ENCODE peak calls at places on chromosomes 16 and 17, in four cellular contexts. W, X, G and O are unnamed samples.

GRCh38 chr17:42530952-42531454 is 5.0 kb upstream of the NAGLU start:
- DNase-seq in G (no peak), X (no peak), W (no peak), O (no peak)

GRCh38 chr16:50696575-50697420 is 3.4 kb downstream of the NOD2 start:
- DNase-seq in W (peak), G (no peak), X (no peak), O (no peak)

GRCh38 chr17:72381597-72382397 is 261.0 kb downstream of the SOX9 start:
- DNase-seq in W (no peak), X (peak), G (peak), O (peak)

GRCh38 chr17:17387461-17388362 is 84.5 kb downstream of the NT5M start:
- DNase-seq in G (peak), W (no peak), X (peak), O (peak)

GRCh38 chr16:74607967-74608356 is 1.0 kb upstream of the GLG1 start:
- DNase-seq in G (peak), W (peak), X (peak), O (peak)

GRCh38 chr16:16014329-16015224 is 65.2 kb downstream of the ABCC1 start:
- DNase-seq in X (no peak), W (peak), G (no peak), O (no peak)

GRCh38 chr17:7192271-7192937 is 13.2 kb upstream of the ASGR1 start:
- DNase-seq in G (no peak), X (no peak), W (no peak), O (peak)

GRCh38 chr17:46776298-46777005 is 42.0 kb downstream of the WNT3 start:
- DNase-seq in W (no peak), X (no peak), G (no peak), O (no peak)

GRCh38 chr17:50261051-50261915 is 13.0 kb upstream of the TMEM92 start:
- DNase-seq in W (no peak), G (no peak), X (no peak), O (no peak)

GRCh38 chr17:82396601-82397435 is 21.3 kb upstream of the HEXD start:
- DNase-seq in W (peak), G (no peak), X (no peak), O (no peak)

GRCh38 chr17:82031885-82032627 is 578 bp downstream of the RAC3 start:
- DNase-seq in W (no peak), X (peak), G (peak), O (peak)

GRCh38 chr17:81025756-81026155 is 9.2 kb upstream of the BAIAP2 start:
- DNase-seq in W (no peak), G (no peak), X (no peak), O (no peak)

GRCh38 chr16:49158029-49158642 is 123.5 kb downstream of the CBLN1 start:
- DNase-seq in X (peak), G (peak), W (peak), O (peak)

GRCh38 chr16:85235988-85236831 is 123.9 kb upstream of the CIBAR2 start:
- DNase-seq in G (no peak), X (no peak), W (no peak), O (no peak)

GRCh38 chr16:30989469-30990047 is 4.6 kb downstream of the HSD3B7 start:
- DNase-seq in X (no peak), W (no peak), G (no peak), O (no peak)

GRCh38 chr16:27235055-27235937 is 32.0 kb downstream of the KDM8 start:
- DNase-seq in G (no peak), X (peak), W (peak), O (peak)

GRCh38 chr17:37131064-37131463 is 182.3 kb downstream of the AATF start:
- DNase-seq in X (no peak), W (peak), G (no peak), O (no peak)

GRCh38 chr17:2128011-2128410 is 73.1 kb downstream of the HIC1 start:
- DNase-seq in W (no peak), X (no peak), G (no peak), O (no peak)

GRCh38 chr17:64377769-64378282 is 12.8 kb downstream of the PECAM1 start:
- DNase-seq in W (peak), X (no peak), G (no peak), O (no peak)

GRCh38 chr16:14476183-14476582 is 153.9 kb downstream of the PARN start:
- DNase-seq in X (peak), W (no peak), G (no peak), O (no peak)

GRCh38 chr17:39231587-39232551 is 6.1 kb upstream of the STAC2 start:
- DNase-seq in G (peak), X (peak), W (peak), O (peak)

GRCh38 chr17:54269886-54270285 is 447.2 kb downstream of the KIF2B start:
- DNase-seq in G (no peak), W (no peak), X (no peak), O (no peak)

GRCh38 chr16:89880477-89881367 is 7.3 kb downstream of the TCF25 start:
- DNase-seq in X (no peak), G (no peak), W (no peak), O (no peak)

GRCh38 chr16:52561910-52562741 is 15.2 kb upstream of the TOX3 start:
- DNase-seq in W (no peak), X (no peak), G (no peak), O (no peak)

GRCh38 chr17:60577147-60577925 is 22.7 kb upstream of the PPM1D start:
- DNase-seq in G (no peak), X (no peak), W (peak), O (peak)

GRCh38 chr17:61275395-61275794 is 124.2 kb upstream of the TBX2 start:
- DNase-seq in X (no peak), W (no peak), G (no peak), O (no peak)

GRCh38 chr17:6523330-6523729 is 33.0 kb downstream of the PITPNM3 start:
- DNase-seq in W (peak), G (no peak), X (peak), O (peak)

GRCh38 chr17:37490638-37491614 is 1.2 kb downstream of the DUSP14 start:
- DNase-seq in X (peak), G (peak), W (peak), O (peak)

GRCh38 chr17:69460963-69461922 is 46.7 kb downstream of the MAP2K6 start:
- DNase-seq in W (no peak), G (no peak), X (no peak), O (no peak)

GRCh38 chr17:75998327-75998795 is 2.3 kb upstream of the CDK3 start:
- DNase-seq in X (peak), G (no peak), W (no peak), O (no peak)

GRCh38 chr16:69589434-69590269 is 23.9 kb downstream of the NFAT5 start:
- DNase-seq in W (no peak), X (no peak), G (no peak), O (no peak)

GRCh38 chr16:29664133-29664912 is 1.3 kb downstream of the SPN start:
- DNase-seq in W (no peak), X (no peak), G (no peak), O (no peak)

DNA sequence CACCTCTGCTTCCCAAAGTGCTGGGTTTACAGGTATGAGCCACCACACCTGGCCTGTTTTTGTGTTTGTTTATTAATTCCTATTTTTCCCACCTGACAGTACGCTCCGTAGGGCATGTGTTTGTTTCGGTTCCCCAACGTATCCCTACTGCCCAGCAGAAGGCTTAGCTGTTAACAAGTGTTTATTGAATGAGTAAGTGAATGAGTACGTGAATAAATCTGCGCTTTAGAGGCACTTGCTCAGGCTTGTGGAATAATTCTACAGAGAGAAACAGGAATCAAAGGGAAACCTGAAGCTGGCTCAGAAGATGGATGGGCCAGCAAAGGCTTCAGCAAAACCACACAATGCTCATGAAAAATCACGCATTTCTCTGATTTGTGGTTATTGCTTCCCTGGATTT is 647.9 kb downstream of the MAF start:
- DNase-seq in X (no peak), G (no peak), W (no peak), O (no peak)
- H4K5ac ChIP-seq in X (no peak), G (no peak), W (no peak), O (no peak)

DNA sequence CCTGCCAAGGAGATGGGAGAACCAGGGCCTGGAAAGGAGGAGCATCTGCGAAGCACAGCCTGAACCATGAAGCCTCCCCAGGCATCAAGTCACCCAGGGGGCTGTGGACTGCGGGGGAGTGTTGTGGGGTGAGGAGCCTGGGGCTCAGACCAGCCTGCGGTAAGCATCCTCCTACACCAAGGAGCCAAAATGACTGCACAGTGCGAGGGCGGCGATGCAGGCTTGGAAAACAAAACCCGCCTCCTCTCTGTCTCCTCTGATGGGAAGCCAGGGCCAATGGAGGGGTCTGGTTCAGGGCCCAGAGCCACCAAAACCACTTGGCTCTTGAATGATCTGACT is 18.1 kb upstream of the MAF start:
- DNase-seq in W (no peak), X (no peak), G (no peak), O (no peak)
- H2BK5ac ChIP-seq in W (no peak), X (no peak), G (no peak), O (no peak)

GRCh38 chr17:8904686-8905085 is 37.2 kb upstream of the PIK3R6 start:
- DNase-seq in G (no peak), X (no peak), W (no peak), O (no peak)

GRCh38 chr17:8904201-8904600 is 36.7 kb upstream of the PIK3R6 start:
- DNase-seq in W (no peak), X (no peak), G (no peak), O (peak)

GRCh38 chr17:8900626-8901585 is 33.4 kb upstream of the PIK3R6 start:
- DNase-seq in W (no peak), X (peak), G (no peak), O (peak)

GRCh38 chr17:8909621-8910292 is 42.3 kb upstream of the PIK3R6 start:
- DNase-seq in X (no peak), W (no peak), G (no peak), O (no peak)

DNA sequence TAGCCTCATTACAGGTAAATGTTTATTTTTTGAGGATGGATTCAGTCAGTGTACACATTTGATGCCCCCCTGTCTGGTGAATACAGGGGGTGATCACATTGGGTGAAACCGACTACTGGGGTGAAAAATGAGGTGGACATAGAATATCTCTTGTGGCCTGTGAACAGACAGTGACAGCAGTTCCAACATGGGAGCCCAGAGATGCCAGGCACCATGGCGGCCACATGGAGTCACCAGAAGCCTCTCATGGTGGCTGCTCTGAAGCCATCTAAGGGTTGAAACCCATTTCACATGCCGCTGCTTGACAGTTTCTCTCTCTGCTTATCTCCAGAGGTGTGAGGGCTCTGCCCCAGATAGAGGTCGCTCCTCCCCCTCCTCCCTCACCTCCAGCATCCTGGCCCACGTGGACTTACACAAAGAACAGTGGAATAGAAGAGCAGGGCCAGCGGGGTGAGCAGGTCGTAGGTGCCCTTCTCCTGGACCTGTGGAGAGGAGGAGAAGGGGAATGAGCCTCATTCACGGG is 37.8 kb upstream of the PIK3R6 start:
- DNase-seq in W (no peak), X (peak), G (no peak), O (no peak)
- H4K5ac ChIP-seq in W (no peak), X (no peak), G (no peak), O (no peak)

GRCh38 chr17:55895112-55895759 is 144.4 kb downstream of the PCTP start:
- DNase-seq in W (no peak), G (no peak), X (no peak), O (no peak)

GRCh38 chr17:55887531-55887930 is 136.7 kb downstream of the PCTP start:
- DNase-seq in X (no peak), G (no peak), W (no peak), O (no peak)

DNA sequence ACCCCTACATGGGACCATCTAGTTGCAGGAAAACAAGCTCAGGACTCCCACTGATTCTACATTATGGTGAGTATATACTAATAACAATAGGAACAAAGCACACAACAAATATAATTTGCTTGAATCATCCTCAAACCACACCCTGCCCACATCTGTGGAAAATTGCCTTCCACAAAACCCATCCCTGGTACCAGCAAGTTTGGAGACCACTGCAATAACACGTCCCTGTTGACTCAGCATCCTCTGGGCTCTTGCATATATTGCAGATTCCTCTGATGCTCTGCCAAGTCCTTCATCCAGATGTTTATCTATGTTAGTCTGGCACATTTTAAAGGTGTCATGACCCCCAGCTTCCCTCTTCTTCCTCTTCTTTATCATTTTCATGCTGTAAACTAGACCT is 138.4 kb downstream of the PCTP start:
- DNase-seq in G (no peak), X (no peak), W (no peak), O (no peak)
- H2BK5ac ChIP-seq in G (no peak), X (no peak), W (no peak), O (no peak)

GRCh38 chr17:4556996-4557395 is 1.8 kb upstream of the MYBBP1A start:
- DNase-seq in G (no peak), W (no peak), X (no peak), O (no peak)
- H4K5ac ChIP-seq in G (no peak), W (no peak), X (no peak), O (no peak)